ENCODE peak calls at places on chromosomes 13 and 19, in four cellular contexts. Y is H9, N is mesendoderm, A is H1. K is an unnamed sample.

GRCh38 chr13:21014139-21014665 is 47.2 kb downstream of the LATS2 start:
- DNase-seq in Y (no peak), N (no peak), A (no peak), K (no peak)

GRCh38 chr19:56133858-56134654 is 7.0 kb upstream of the ZNF444 start:
- DNase-seq in Y (no peak), N (peak), A (no peak), K (peak)

GRCh38 chr13:27917121-27917947 is 2.5 kb upstream of the PDX1 start:
- DNase-seq in Y (peak), N (no peak), A (peak), K (no peak)

GRCh38 chr13:101681834-101682233 is 229.4 kb downstream of the ITGBL1 start:
- DNase-seq in Y (no peak), N (no peak), A (no peak), K (peak)

GRCh38 chr13:74136089-74136658 is 2.0 kb upstream of the KLF12 start:
- DNase-seq in Y (no peak), N (peak), A (no peak), K (peak)

GRCh38 chr13:99968521-99969367 is 2.8 kb downstream of the ZIC5 start:
- DNase-seq in Y (peak), N (peak), A (no peak), K (no peak)

GRCh38 chr13:23992722-23993438 is 95.6 kb upstream of the C1QTNF9B start:
- DNase-seq in Y (no peak), N (no peak), A (no peak), K (no peak)

GRCh38 chr19:2056810-2057192 is 5.8 kb upstream of the MKNK2 start:
- DNase-seq in Y (peak), N (no peak), A (peak), K (no peak)

GRCh38 chr19:14391156-14391821 is 10.0 kb downstream of the ADGRE5 start:
- DNase-seq in Y (no peak), N (no peak), A (no peak), K (no peak)

GRCh38 chr13:42720116-42720857 is 61.1 kb upstream of the FAM216B start:
- DNase-seq in Y (no peak), N (peak), A (no peak), K (peak)

GRCh38 chr13:109785141-109785891 is 1.1 kb downstream of the IRS2 start:
- DNase-seq in Y (peak), N (peak), A (peak), K (peak)

GRCh38 chr19:5949792-5950305 is 28.1 kb downstream of the RANBP3 start:
- DNase-seq in Y (no peak), N (no peak), A (no peak), K (no peak)

GRCh38 chr13:77230560-77230959 is 96.3 kb downstream of the MYCBP2 start:
- DNase-seq in Y (no peak), N (peak), A (no peak), K (no peak)

GRCh38 chr19:38658462-38659306 is 11.2 kb downstream of the ACTN4 start:
- DNase-seq in Y (no peak), N (peak), A (no peak), K (peak)

GRCh38 chr19:42066075-42066754 is 3.8 kb downstream of the GRIK5 start:
- DNase-seq in Y (peak), N (peak), A (peak), K (peak)

GRCh38 chr13:79246575-79246949 is 159.5 kb downstream of the RBM26 start:
- DNase-seq in Y (no peak), N (no peak), A (no peak), K (no peak)

GRCh38 chr19:42217522-42218442 is at the start of gene DEDD2:
- DNase-seq in Y (peak), N (peak), A (peak), K (peak)

GRCh38 chr13:77022341-77022740 is 4.6 kb downstream of the FBXL3 start:
- DNase-seq in Y (no peak), N (no peak), A (no peak), K (peak)

GRCh38 chr19:8696993-8697392 is 1.6 kb downstream of the ACTL9 start:
- DNase-seq in Y (no peak), N (no peak), A (no peak), K (no peak)

GRCh38 chr19:8699908-8700307 is 1.3 kb upstream of the ACTL9 start:
- DNase-seq in Y (no peak), N (no peak), A (no peak), K (no peak)

GRCh38 chr19:8695911-8696310 is 2.7 kb downstream of the ACTL9 start:
- DNase-seq in Y (no peak), N (no peak), A (no peak), K (no peak)

GRCh38 chr19:8698433-8699063 is at the start of gene ACTL9:
- DNase-seq in Y (no peak), N (no peak), A (no peak), K (no peak)

DNA sequence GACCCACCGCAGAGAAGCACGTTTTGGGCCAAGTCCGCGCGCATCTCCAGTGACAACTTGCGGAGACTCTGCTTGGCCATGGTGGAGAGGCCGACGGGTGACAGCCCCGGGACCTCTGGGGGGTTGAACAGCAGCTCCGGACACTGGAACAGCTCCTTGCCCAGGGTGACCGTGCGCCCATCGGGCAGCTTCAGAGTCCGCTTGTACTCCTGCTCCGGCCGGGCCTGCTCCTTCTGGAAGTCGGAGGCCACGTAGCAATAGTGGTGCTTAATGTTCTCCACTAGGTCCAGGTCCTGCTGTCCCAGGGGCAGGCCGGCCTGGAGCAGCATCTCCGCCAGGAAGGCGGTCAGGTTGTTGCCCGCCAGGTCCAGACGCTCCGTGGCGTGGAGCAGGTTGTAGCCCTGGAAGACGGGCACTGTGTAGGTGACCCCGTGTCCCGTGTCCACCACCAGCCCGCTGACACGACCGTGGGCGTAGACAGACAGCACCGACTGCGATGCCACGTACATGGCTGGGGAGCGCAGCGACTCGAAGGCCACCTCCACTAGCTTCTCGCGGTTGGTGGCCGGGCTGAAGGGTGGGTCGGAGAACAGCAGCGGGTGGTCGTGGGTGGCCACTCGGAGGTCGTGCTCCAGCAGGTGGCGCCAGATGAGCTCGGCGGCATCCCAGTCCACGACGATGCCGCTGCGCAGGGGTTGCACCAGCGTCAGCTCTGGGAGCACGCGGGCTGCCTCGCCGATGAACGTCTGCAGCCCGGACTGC is 743 bp downstream of the ACTL9 start:
- DNase-seq in Y (peak), N (peak), A (peak), K (no peak)
- H3K18ac ChIP-seq in Y (no peak), N (no peak), A (no peak), K (no peak)

GRCh38 chr13:48660356-48661076 is 6.8 kb downstream of the CYSLTR2 start:
- DNase-seq in Y (no peak), N (no peak), A (no peak), K (no peak)

GRCh38 chr13:48667136-48667535 is 13.4 kb downstream of the CYSLTR2 start:
- DNase-seq in Y (no peak), N (peak), A (no peak), K (no peak)

GRCh38 chr13:48656621-48657020 is 2.9 kb downstream of the CYSLTR2 start:
- DNase-seq in Y (no peak), N (no peak), A (no peak), K (no peak)

GRCh38 chr13:48661112-48661511 is 7.4 kb downstream of the CYSLTR2 start:
- DNase-seq in Y (no peak), N (peak), A (no peak), K (no peak)

DNA sequence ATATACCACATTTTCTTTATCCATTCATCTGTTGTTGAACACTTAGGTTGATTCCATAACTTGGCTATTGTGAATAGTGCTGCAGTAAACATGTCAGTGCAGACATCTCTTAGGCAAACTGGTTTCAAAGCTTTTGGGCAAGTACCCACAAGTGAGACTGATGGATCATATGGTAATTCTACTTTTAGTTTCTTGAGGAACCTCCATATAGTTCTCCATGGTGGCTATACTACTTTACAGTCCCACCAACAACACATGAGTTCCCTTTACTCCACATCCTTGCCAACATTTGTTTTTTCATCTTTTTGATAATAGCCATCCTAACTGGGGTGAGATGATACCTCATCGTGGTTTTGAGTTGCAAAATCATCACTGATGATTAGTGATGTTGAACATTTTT is 8.5 kb downstream of the CYSLTR2 start:
- DNase-seq in Y (no peak), N (no peak), A (no peak), K (no peak)
- H3K56ac ChIP-seq in Y (no peak), N (no peak), A (no peak), K (no peak)

GRCh38 chr19:48102870-48103751 is 7.5 kb downstream of the PLA2G4C start:
- DNase-seq in Y (peak), N (peak), A (peak), K (peak)
- H3K18ac ChIP-seq in Y (no peak), N (no peak), A (no peak), K (no peak)

GRCh38 chr19:19445288-19445687 is 39.8 kb downstream of the GATAD2A start:
- DNase-seq in Y (no peak), N (no peak), A (no peak), K (no peak)

GRCh38 chr19:19443902-19444693 is 38.6 kb downstream of the GATAD2A start:
- DNase-seq in Y (no peak), N (no peak), A (no peak), K (no peak)

GRCh38 chr19:19445911-19446361 is 40.5 kb downstream of the GATAD2A start:
- DNase-seq in Y (no peak), N (no peak), A (no peak), K (peak)

GRCh38 chr19:19443283-19443682 is 37.8 kb downstream of the GATAD2A start:
- DNase-seq in Y (no peak), N (no peak), A (no peak), K (no peak)

DNA sequence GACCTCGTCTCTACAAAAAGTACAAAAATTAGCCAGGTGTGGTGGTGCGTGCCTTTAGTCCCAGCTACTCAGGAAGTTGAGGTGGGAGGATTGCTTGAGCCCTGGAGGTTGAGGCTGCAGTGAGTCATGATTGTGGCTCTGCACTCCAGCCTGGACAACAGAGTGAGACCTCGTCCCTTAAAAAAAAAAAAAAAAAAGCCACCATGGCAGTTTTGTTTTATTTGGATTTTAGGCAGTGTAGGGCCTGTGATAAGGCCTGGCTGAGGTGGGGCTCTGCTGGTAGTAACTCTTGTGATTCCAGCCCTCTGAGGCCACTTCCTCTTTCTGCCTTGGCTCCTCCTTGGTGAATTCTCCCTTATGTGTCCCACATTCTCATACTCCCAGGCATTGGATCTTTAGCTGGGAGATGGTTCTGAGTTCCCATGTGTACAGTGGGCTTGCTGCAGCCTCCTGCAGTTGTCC is 39.2 kb downstream of the GATAD2A start:
- DNase-seq in Y (no peak), N (peak), A (no peak), K (peak)
- H3K56ac ChIP-seq in Y (no peak), N (no peak), A (no peak), K (no peak)

GRCh38 chr19:50277966-50278580 is 51.1 kb downstream of the KCNC3 start:
- DNase-seq in Y (no peak), N (no peak), A (no peak), K (no peak)
- H3K18ac ChIP-seq in Y (no peak), N (no peak), A (no peak), K (no peak)

GRCh38 chr19:7203317-7203716 is 90.9 kb downstream of the INSR start:
- DNase-seq in Y (no peak), N (no peak), A (no peak), K (no peak)
- H3K56ac ChIP-seq in Y (no peak), N (no peak), A (no peak), K (no peak)

K was measured in IMR-90.